ENCODE peak calls at places on chromosomes 12 and 14, in six cellular contexts. S is GM10248; B is occipital lobe; M is activated CD8-positive, alpha-beta memory T cell treated with anti-CD3 and anti-CD28 coated beads for 24 hours; H is omental fat pad; Q is IMR-90. P is an unnamed sample.
A peak's percentile ranks its signal among the peaks of the same experiment; 100 is the strongest.

GRCh38 chr12:123860369-123860768 is 98.3 kb downstream of the DNAH10 start:
- DNase-seq in Q (no peak), S (no peak), B (no peak), H (no peak), M (no peak), P (no peak)

GRCh38 chr12:115451785-115452736 is 768.1 kb upstream of the TBX3 start:
- DNase-seq in H (no peak), S (peak; percentile 35), B (peak; percentile 35), Q (peak; percentile 10), M (no peak), P (no peak)

GRCh38 chr12:130097798-130098255 is 64.4 kb upstream of the FZD10 start:
- DNase-seq in H (no peak), B (no peak), M (no peak), Q (no peak), S (no peak), P (no peak)

GRCh38 chr12:50188875-50189575 is 21.9 kb upstream of the CERS5 start:
- DNase-seq in B (no peak), M (no peak), Q (no peak), H (no peak), S (peak; percentile 42), P (no peak)

GRCh38 chr12:127416796-127417195 is 850.2 kb upstream of the TMEM132C start:
- DNase-seq in B (no peak), M (no peak), H (no peak), S (no peak), Q (peak; percentile 23), P (no peak)

GRCh38 chr14:103872492-103873113 is 25.2 kb upstream of the PPP1R13B start:
- DNase-seq in S (peak; percentile 60), H (no peak), B (no peak), Q (no peak), M (no peak), P (no peak)

GRCh38 chr14:61476737-61477410 is 155.5 kb downstream of the PRKCH start:
- DNase-seq in S (no peak), Q (peak; percentile 99), B (no peak), H (no peak), M (no peak), P (no peak)

GRCh38 chr12:79685068-79685467 is 5.7 kb downstream of the PAWR start:
- DNase-seq in M (no peak), H (no peak), B (no peak), S (no peak), Q (peak; percentile 88), P (no peak)

GRCh38 chr12:71057330-71057729 is 100.5 kb downstream of the TSPAN8 start:
- DNase-seq in Q (no peak), H (no peak), M (no peak), S (no peak), B (no peak), P (no peak)

GRCh38 chr14:51726166-51726899 is 74.6 kb downstream of the FRMD6 start:
- DNase-seq in M (no peak), H (no peak), Q (peak; percentile 55), S (no peak), B (no peak), P (no peak)

GRCh38 chr12:53212931-53213330 is 5.9 kb upstream of the ITGB7 start:
- DNase-seq in H (no peak), Q (no peak), S (no peak), M (no peak), B (no peak), P (no peak)

GRCh38 chr14:90664911-90665695 is 151.1 kb downstream of the TTC7B start:
- DNase-seq in H (no peak), S (no peak), Q (peak; percentile 15), B (no peak), M (no peak), P (no peak)

GRCh38 chr12:121697093-121697698 is 15.4 kb upstream of the TMEM120B start:
- DNase-seq in Q (peak; percentile 53), B (no peak), M (no peak), H (no peak), S (peak; percentile 69), P (no peak)

GRCh38 chr12:88334271-88334670 is 192.2 kb downstream of the TMTC3 start:
- DNase-seq in M (no peak), B (no peak), Q (peak; percentile 63), H (no peak), S (no peak), P (no peak)

GRCh38 chr12:68294246-68294645 is 37.9 kb downstream of the MDM1 start:
- DNase-seq in M (no peak), Q (no peak), B (no peak), S (no peak), H (no peak), P (no peak)

GRCh38 chr12:87660987-87661769 is 368.0 kb downstream of the C12orf50 start:
- DNase-seq in Q (peak; percentile 4), H (no peak), B (no peak), S (no peak), M (no peak), P (no peak)

GRCh38 chr12:107523760-107524558 is 161.6 kb upstream of the PWP1 start:
- DNase-seq in S (no peak), H (no peak), B (no peak), Q (no peak), M (peak; percentile 13), P (no peak)

GRCh38 chr14:103629503-103630121 is 601 bp downstream of the KLC1 start:
- DNase-seq in M (peak; percentile 78), H (no peak), Q (no peak), B (no peak), S (peak; percentile 71), P (peak; percentile 44)